ENCODE peak calls at places on chromosomes 13 and 19, in seven cellular contexts. W is CD4-positive, CD25-positive, alpha-beta regulatory T cell; A is psoas muscle; D is lung; E is aorta; Z is RWPE1; J is substantia nigra. H is an unnamed sample.

GRCh38 chr13:50845211-50845610 is 1.7 kb upstream of the DLEU7 start:
- DNase-seq in A (no peak), W (no peak), J (no peak), D (no peak), Z (no peak), E (no peak), H (no peak)

GRCh38 chr13:50389726-50390125 is 374.5 kb downstream of the KCNRG start:
- DNase-seq in A (no peak), W (no peak), D (no peak), J (no peak), Z (no peak), E (no peak), H (no peak)

GRCh38 chr19:8423821-8424223 is 10.7 kb downstream of the MARCHF2 start:
- DNase-seq in W (no peak), Z (peak; percentile 82), A (peak; percentile 94), E (peak; percentile 97), J (peak; percentile 2), D (peak; percentile 88), H (peak; percentile 57)

GRCh38 chr13:99155821-99156220 is 44.8 kb upstream of the UBAC2 start:
- DNase-seq in A (no peak), W (no peak), E (no peak), Z (no peak), D (no peak), J (no peak), H (no peak)

GRCh38 chr19:34316741-34317241 is 48.2 kb upstream of the GPI start:
- DNase-seq in W (peak; percentile 18), A (no peak), J (no peak), Z (no peak), E (no peak), D (no peak), H (no peak)

GRCh38 chr19:38888876-38889275 is 10.5 kb downstream of the SIRT2 start:
- DNase-seq in D (no peak), A (no peak), Z (no peak), W (no peak), E (no peak), J (no peak), H (no peak)

GRCh38 chr19:57867868-57868492 is 18.3 kb downstream of the ZNF587 start:
- DNase-seq in Z (no peak), A (no peak), J (no peak), E (no peak), D (no peak), W (no peak), H (no peak)

GRCh38 chr13:92074658-92075057 is 676.2 kb downstream of the GPC5 start:
- DNase-seq in J (peak; percentile 2), Z (no peak), A (no peak), W (no peak), D (no peak), E (no peak), H (no peak)

GRCh38 chr13:50123862-50124535 is 108.8 kb downstream of the KCNRG start:
- DNase-seq in Z (peak; percentile 56), E (peak; percentile 93), A (peak; percentile 94), W (peak; percentile 68), D (peak; percentile 96), J (peak; percentile 88), H (no peak)

GRCh38 chr13:100808330-100808729 is 133.7 kb upstream of the TMTC4 start:
- DNase-seq in W (no peak), E (no peak), Z (no peak), D (no peak), A (no peak), J (peak; percentile 11), H (no peak)

GRCh38 chr19:18776288-18776594 is 14.9 kb downstream of the COMP start:
- DNase-seq in J (no peak), D (no peak), E (no peak), Z (peak; percentile 59), W (no peak), A (no peak), H (no peak)

GRCh38 chr13:66210677-66211076 is 1019.5 kb downstream of the PCDH9 start:
- DNase-seq in W (no peak), Z (peak; percentile 35), D (no peak), E (no peak), J (no peak), A (no peak), H (no peak)

GRCh38 chr19:9161427-9161826 is 17.4 kb upstream of the OR7D2 start:
- DNase-seq in J (no peak), W (no peak), D (no peak), E (no peak), A (no peak), Z (no peak), H (no peak)

GRCh38 chr13:62643799-62644484 is 1228.3 kb upstream of the PCDH20 start:
- DNase-seq in A (no peak), D (no peak), E (no peak), W (no peak), Z (no peak), J (no peak), H (no peak)

GRCh38 chr13:98173431-98173921 is 3.6 kb downstream of the RNF113B start:
- DNase-seq in Z (no peak), J (no peak), D (no peak), A (no peak), W (no peak), E (no peak), H (no peak)

GRCh38 chr19:6234527-6234926 is 45.2 kb downstream of the MLLT1 start:
- DNase-seq in W (no peak), J (no peak), D (no peak), E (no peak), Z (no peak), A (no peak), H (no peak)

GRCh38 chr19:29666634-29667389 is 1.6 kb downstream of the PLEKHF1 start:
- DNase-seq in D (no peak), W (peak; percentile 49), Z (no peak), E (peak; percentile 89), J (peak; percentile 55), A (peak; percentile 88), H (no peak)
- H3K27ac ChIP-seq in D (peak overlapping the region; percentile 87), W (peak overlapping the region; percentile 94), Z (peak overlapping the region; percentile 84), E (peak overlapping the region; percentile 92), J (peak overlapping the region; percentile 89), A (peak overlapping the region; percentile 86), H (peak overlapping the region; percentile 82)

DNA sequence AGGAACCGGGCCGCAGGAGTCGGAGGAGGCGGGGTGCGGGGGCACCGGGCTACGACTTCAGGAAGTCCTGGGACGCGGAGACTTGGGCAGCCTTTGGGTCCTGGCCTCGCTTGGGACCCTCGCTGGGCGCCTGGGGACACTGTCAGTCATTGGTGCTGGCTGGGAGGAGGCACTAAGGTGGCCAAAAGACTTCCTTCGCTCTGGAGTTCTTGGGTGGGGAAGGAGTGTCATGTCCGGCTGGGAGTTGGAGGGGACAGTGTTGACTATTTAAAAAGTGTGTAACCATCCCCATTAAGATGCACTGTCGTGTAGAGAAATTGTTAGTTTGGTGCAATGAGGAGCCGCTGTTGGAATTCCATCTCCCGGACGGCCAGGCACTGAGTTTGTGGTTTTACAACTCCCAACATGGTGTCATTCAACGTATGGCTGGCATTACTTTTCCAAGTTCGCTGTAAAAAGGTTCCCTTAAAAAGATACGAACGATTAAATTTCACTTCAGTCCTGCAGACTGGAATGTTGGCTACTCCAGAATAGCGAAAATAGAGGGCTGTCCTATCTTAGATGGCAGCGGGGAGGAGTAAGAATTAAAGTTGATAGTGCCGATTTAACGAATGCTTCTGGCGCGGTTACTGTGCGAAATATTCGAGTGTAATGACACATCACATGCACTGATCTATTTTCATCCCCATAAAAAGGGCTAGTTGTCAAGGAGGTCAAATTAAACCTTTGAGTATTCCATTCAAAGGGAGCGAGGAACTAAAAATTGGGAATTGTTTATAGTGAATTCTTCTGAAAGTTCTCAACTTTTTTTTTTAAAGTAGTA is 836 bp downstream of the DNAJC3 start:
- DNase-seq in D (peak; percentile 65), Z (peak; percentile 20), E (no peak), W (peak; percentile 33), A (no peak), J (peak; percentile 59), H (no peak)
- H3K27ac ChIP-seq in D (peak overlapping the region; percentile 98), Z (peak overlapping the region; percentile 97), E (peak overlapping the region; percentile 90), W (peak overlapping the region; percentile 70), A (peak overlapping the region; percentile 97), J (peak overlapping the region; percentile 84), H (peak overlapping the region; percentile 98)

GRCh38 chr19:42200116-42200740 is 17.2 kb downstream of the DEDD2 start:
- DNase-seq in J (no peak), Z (no peak), D (no peak), W (no peak), E (peak; percentile 43), A (no peak), H (no peak)

GRCh38 chr19:42196011-42197001 is 21.2 kb downstream of the DEDD2 start:
- DNase-seq in J (no peak), A (no peak), D (no peak), W (no peak), Z (no peak), E (peak; percentile 48), H (no peak)

GRCh38 chr19:42198676-42199439 is 18.6 kb downstream of the DEDD2 start:
- DNase-seq in D (no peak), J (no peak), E (peak; percentile 58), Z (no peak), A (no peak), W (peak; percentile 96), H (no peak)

GRCh38 chr19:42199440-42200115 is 17.9 kb downstream of the DEDD2 start:
- DNase-seq in A (peak; percentile 66), J (no peak), D (peak; percentile 70), E (peak; percentile 73), W (peak; percentile 94), Z (peak; percentile 85), H (peak; percentile 68)

DNA sequence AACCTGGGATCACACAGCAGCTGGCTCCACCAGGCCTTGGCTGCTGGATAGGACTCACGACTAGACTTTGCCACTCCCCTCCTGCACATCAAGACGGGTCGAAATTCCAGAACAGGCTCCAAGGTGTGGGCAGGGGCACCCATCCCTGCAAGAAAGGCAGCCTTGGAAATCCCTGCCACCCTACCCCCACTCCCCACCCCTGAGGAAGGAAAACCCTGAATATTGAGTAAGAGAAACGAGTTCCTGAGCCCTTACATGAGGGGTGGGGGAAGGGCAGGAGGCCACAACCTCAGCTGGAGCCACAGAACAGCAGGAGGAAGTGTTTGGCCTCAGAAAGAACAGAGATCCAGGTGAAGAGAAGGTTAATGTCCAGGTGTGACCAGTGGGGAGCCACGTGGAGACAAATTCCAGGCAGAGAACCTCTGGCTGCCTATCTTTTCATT is 20.1 kb downstream of the DEDD2 start:
- DNase-seq in W (peak; percentile 57), A (no peak), E (peak; percentile 50), J (no peak), Z (no peak), D (no peak), H (no peak)
- H3K27ac ChIP-seq in W (peak overlapping the region; percentile 44), A (no peak overlapping the region), E (no peak overlapping the region), J (no peak overlapping the region), Z (peak overlapping the region; percentile 96), D (no peak overlapping the region), H (no peak overlapping the region)

GRCh38 chr13:113401452-113402415 is 37.8 kb upstream of the GRTP1 start:
- DNase-seq in W (no peak), J (no peak), Z (no peak), A (peak; percentile 76), D (no peak), E (no peak), H (no peak)

GRCh38 chr13:113399755-113400149 is 35.8 kb upstream of the GRTP1 start:
- DNase-seq in E (no peak), J (no peak), Z (no peak), A (no peak), W (no peak), D (no peak), H (no peak)

GRCh38 chr13:113398963-113399754 is 35.2 kb upstream of the GRTP1 start:
- DNase-seq in Z (no peak), A (peak; percentile 70), W (no peak), D (no peak), E (no peak), J (no peak), H (no peak)

GRCh38 chr13:113400621-113401451 is 36.9 kb upstream of the GRTP1 start:
- DNase-seq in Z (no peak), E (no peak), A (peak; percentile 89), W (no peak), D (no peak), J (no peak), H (no peak)

GRCh38 chr13:113397606-113398425 is 33.9 kb upstream of the GRTP1 start:
- DNase-seq in W (no peak), A (no peak), Z (no peak), E (no peak), J (no peak), D (no peak), H (no peak)
- H3K27ac ChIP-seq in W (no peak overlapping the region), A (peak overlapping the region; percentile 99), Z (no peak overlapping the region), E (peak overlapping the region; percentile 13), J (no peak overlapping the region), D (no peak overlapping the region), H (no peak overlapping the region)